ENCODE peak calls at places on chromosomes 11 and 22, in seven cellular contexts. One of them, this sample, is unnamed.
A peak's percentile ranks its signal among the peaks of the same experiment; 100 is the strongest.

GRCh38 chr11:110524227-110524626 is 94.5 kb downstream of the FDX1 start:
- DNase-seq in esophagus muscularis mucosa: peak; percentile 74
- DNase-seq in colonic mucosa: no peak
- DNase-seq in PC-9: peak; percentile 25
- DNase-seq in GM12878: no peak
- DNase-seq in CD4-positive, alpha-beta memory T cell: no peak
- DNase-seq in mammary epithelial cell: peak; percentile 65
- DNase-seq in this sample: no peak

GRCh38 chr11:116581349-116581748 is 191.4 kb downstream of the BUD13 start:
- DNase-seq in CD4-positive, alpha-beta memory T cell: no peak
- DNase-seq in mammary epithelial cell: no peak
- DNase-seq in esophagus muscularis mucosa: no peak
- DNase-seq in PC-9: no peak
- DNase-seq in colonic mucosa: no peak
- DNase-seq in GM12878: no peak
- DNase-seq in this sample: no peak

GRCh38 chr11:10902301-10902700 is 44.4 kb upstream of the ZBED5 start:
- DNase-seq in PC-9: peak; percentile 50
- DNase-seq in CD4-positive, alpha-beta memory T cell: no peak
- DNase-seq in colonic mucosa: no peak
- DNase-seq in esophagus muscularis mucosa: no peak
- DNase-seq in GM12878: no peak
- DNase-seq in mammary epithelial cell: no peak
- DNase-seq in this sample: no peak

GRCh38 chr11:111049131-111049530 is 196.4 kb upstream of the POU2AF2 start:
- DNase-seq in colonic mucosa: no peak
- DNase-seq in mammary epithelial cell: no peak
- DNase-seq in GM12878: no peak
- DNase-seq in PC-9: no peak
- DNase-seq in esophagus muscularis mucosa: no peak
- DNase-seq in CD4-positive, alpha-beta memory T cell: no peak
- DNase-seq in this sample: no peak

GRCh38 chr11:8698917-8699441 is 16.4 kb downstream of the RPL27A start:
- DNase-seq in mammary epithelial cell: no peak
- DNase-seq in CD4-positive, alpha-beta memory T cell: no peak
- DNase-seq in PC-9: no peak
- DNase-seq in colonic mucosa: no peak
- DNase-seq in GM12878: no peak
- DNase-seq in esophagus muscularis mucosa: no peak
- DNase-seq in this sample: no peak

GRCh38 chr11:70078095-70078795 is at the start of gene ANO1:
- DNase-seq in CD4-positive, alpha-beta memory T cell: no peak
- DNase-seq in GM12878: no peak
- DNase-seq in esophagus muscularis mucosa: no peak
- DNase-seq in PC-9: no peak
- DNase-seq in mammary epithelial cell: no peak
- DNase-seq in colonic mucosa: no peak
- DNase-seq in this sample: no peak

GRCh38 chr11:119254239-119254638 is 48.1 kb downstream of the CBL start:
- DNase-seq in GM12878: no peak
- DNase-seq in esophagus muscularis mucosa: no peak
- DNase-seq in CD4-positive, alpha-beta memory T cell: no peak
- DNase-seq in PC-9: no peak
- DNase-seq in colonic mucosa: no peak
- DNase-seq in mammary epithelial cell: no peak
- DNase-seq in this sample: no peak

GRCh38 chr11:47083913-47084312 is 92.8 kb downstream of the ARFGAP2 start:
- DNase-seq in esophagus muscularis mucosa: no peak
- DNase-seq in PC-9: peak; percentile 41
- DNase-seq in colonic mucosa: no peak
- DNase-seq in GM12878: peak; percentile 13
- DNase-seq in CD4-positive, alpha-beta memory T cell: no peak
- DNase-seq in mammary epithelial cell: peak; percentile 66
- DNase-seq in this sample: no peak

GRCh38 chr22:49657275-49657973 is 170.2 kb downstream of the BRD1 start:
- DNase-seq in colonic mucosa: peak; percentile 57
- DNase-seq in mammary epithelial cell: no peak
- DNase-seq in GM12878: peak; percentile 67
- DNase-seq in PC-9: peak; percentile 56
- DNase-seq in esophagus muscularis mucosa: no peak
- DNase-seq in CD4-positive, alpha-beta memory T cell: peak; percentile 82
- DNase-seq in this sample: peak; percentile 78

GRCh38 chr11:10302744-10303557 is 1.9 kb upstream of the ADM start:
- DNase-seq in colonic mucosa: peak; percentile 98
- DNase-seq in mammary epithelial cell: peak; percentile 67
- DNase-seq in GM12878: no peak
- DNase-seq in CD4-positive, alpha-beta memory T cell: peak; percentile 87
- DNase-seq in PC-9: peak; percentile 51
- DNase-seq in esophagus muscularis mucosa: peak; percentile 95
- DNase-seq in this sample: no peak

GRCh38 chr22:24066872-24067271 is 55.8 kb downstream of the CABIN1 start:
- DNase-seq in esophagus muscularis mucosa: no peak
- DNase-seq in GM12878: no peak
- DNase-seq in colonic mucosa: peak; percentile 47
- DNase-seq in CD4-positive, alpha-beta memory T cell: no peak
- DNase-seq in mammary epithelial cell: no peak
- DNase-seq in PC-9: no peak
- DNase-seq in this sample: no peak

GRCh38 chr22:29328055-29328454 is 12.6 kb upstream of the RASL10A start:
- DNase-seq in GM12878: no peak
- DNase-seq in esophagus muscularis mucosa: no peak
- DNase-seq in CD4-positive, alpha-beta memory T cell: no peak
- DNase-seq in colonic mucosa: no peak
- DNase-seq in mammary epithelial cell: no peak
- DNase-seq in PC-9: no peak
- DNase-seq in this sample: peak; percentile 9

GRCh38 chr11:77729063-77729462 is 91.5 kb downstream of the RSF1 start:
- DNase-seq in esophagus muscularis mucosa: no peak
- DNase-seq in PC-9: no peak
- DNase-seq in CD4-positive, alpha-beta memory T cell: no peak
- DNase-seq in GM12878: no peak
- DNase-seq in mammary epithelial cell: no peak
- DNase-seq in colonic mucosa: no peak
- DNase-seq in this sample: no peak

GRCh38 chr22:44438056-44438455 is 60.0 kb downstream of the RTL6 start:
- DNase-seq in colonic mucosa: no peak
- DNase-seq in PC-9: no peak
- DNase-seq in esophagus muscularis mucosa: no peak
- DNase-seq in CD4-positive, alpha-beta memory T cell: no peak
- DNase-seq in GM12878: no peak
- DNase-seq in mammary epithelial cell: no peak
- DNase-seq in this sample: no peak

GRCh38 chr11:17760102-17761029 is 25.8 kb downstream of the KCNC1 start:
- DNase-seq in esophagus muscularis mucosa: no peak
- DNase-seq in colonic mucosa: peak; percentile 66
- DNase-seq in mammary epithelial cell: peak; percentile 26
- DNase-seq in PC-9: peak; percentile 41
- DNase-seq in GM12878: peak; percentile 12
- DNase-seq in CD4-positive, alpha-beta memory T cell: no peak
- DNase-seq in this sample: no peak

GRCh38 chr11:5522308-5522707 is 5.8 kb upstream of the UBQLNL start:
- DNase-seq in GM12878: no peak
- DNase-seq in CD4-positive, alpha-beta memory T cell: no peak
- DNase-seq in PC-9: no peak
- DNase-seq in esophagus muscularis mucosa: no peak
- DNase-seq in colonic mucosa: no peak
- DNase-seq in mammary epithelial cell: no peak
- DNase-seq in this sample: no peak

GRCh38 chr11:6629573-6629891 is 10.3 kb upstream of the TPP1 start:
- DNase-seq in mammary epithelial cell: no peak
- DNase-seq in colonic mucosa: no peak
- DNase-seq in esophagus muscularis mucosa: no peak
- DNase-seq in PC-9: no peak
- DNase-seq in GM12878: no peak
- DNase-seq in CD4-positive, alpha-beta memory T cell: no peak
- DNase-seq in this sample: no peak

GRCh38 chr11:8030526-8031247 is 43.5 kb downstream of the EIF3F start:
- DNase-seq in GM12878: no peak
- DNase-seq in mammary epithelial cell: no peak
- DNase-seq in CD4-positive, alpha-beta memory T cell: no peak
- DNase-seq in PC-9: no peak
- DNase-seq in colonic mucosa: no peak
- DNase-seq in esophagus muscularis mucosa: peak; percentile 68
- DNase-seq in this sample: no peak

GRCh38 chr11:72625746-72626636 is 48.2 kb downstream of the PDE2A start:
- DNase-seq in PC-9: no peak
- DNase-seq in colonic mucosa: peak; percentile 43
- DNase-seq in esophagus muscularis mucosa: no peak
- DNase-seq in CD4-positive, alpha-beta memory T cell: no peak
- DNase-seq in mammary epithelial cell: no peak
- DNase-seq in GM12878: no peak
- DNase-seq in this sample: no peak

GRCh38 chr22:20088263-20088648 is 8.2 kb downstream of the DGCR8 start:
- DNase-seq in colonic mucosa: no peak
- DNase-seq in mammary epithelial cell: no peak
- DNase-seq in PC-9: no peak
- DNase-seq in esophagus muscularis mucosa: no peak
- DNase-seq in CD4-positive, alpha-beta memory T cell: no peak
- DNase-seq in GM12878: no peak
- DNase-seq in this sample: no peak

DNA sequence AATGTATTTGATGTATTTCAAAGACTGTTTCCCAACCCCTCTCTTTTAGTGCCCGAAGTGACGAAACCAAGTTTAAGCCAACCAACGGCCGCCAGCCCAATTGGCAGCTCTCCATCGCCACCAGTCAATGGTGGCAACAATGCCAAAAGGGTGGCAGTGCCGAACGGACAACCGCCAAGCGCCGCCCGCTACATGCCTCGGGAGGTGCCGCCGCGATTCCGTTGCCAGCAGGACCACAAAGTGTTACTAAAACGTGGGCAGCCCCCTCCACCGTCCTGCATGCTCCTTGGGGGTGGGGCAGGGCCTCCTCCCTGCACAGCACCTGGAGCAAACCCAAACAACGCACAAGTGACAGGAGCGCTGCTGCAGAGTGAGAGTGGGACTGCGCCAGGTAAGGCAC is 84.1 kb downstream of the TNRC6B start:
- DNase-seq in GM12878: no peak
- DNase-seq in PC-9: no peak
- DNase-seq in colonic mucosa: no peak
- DNase-seq in esophagus muscularis mucosa: no peak
- DNase-seq in mammary epithelial cell: no peak
- DNase-seq in CD4-positive, alpha-beta memory T cell: no peak
- DNase-seq in this sample: no peak
- H3K4me1 ChIP-seq in GM12878: no peaks in the 10 kb centered on the region
- H3K4me1 ChIP-seq in PC-9: peaks cover 35% of the 10 kb centered on the region
- H3K4me1 ChIP-seq in colonic mucosa: peaks cover 9% of the 10 kb centered on the region
- H3K4me1 ChIP-seq in esophagus muscularis mucosa: peaks cover 41% of the 10 kb centered on the region
- H3K4me1 ChIP-seq in mammary epithelial cell: peaks cover 29% of the 10 kb centered on the region
- H3K4me1 ChIP-seq in CD4-positive, alpha-beta memory T cell: peaks cover 89% of the 10 kb centered on the region
- H3K4me1 ChIP-seq in this sample: peaks cover 34% of the 10 kb centered on the region

DNA sequence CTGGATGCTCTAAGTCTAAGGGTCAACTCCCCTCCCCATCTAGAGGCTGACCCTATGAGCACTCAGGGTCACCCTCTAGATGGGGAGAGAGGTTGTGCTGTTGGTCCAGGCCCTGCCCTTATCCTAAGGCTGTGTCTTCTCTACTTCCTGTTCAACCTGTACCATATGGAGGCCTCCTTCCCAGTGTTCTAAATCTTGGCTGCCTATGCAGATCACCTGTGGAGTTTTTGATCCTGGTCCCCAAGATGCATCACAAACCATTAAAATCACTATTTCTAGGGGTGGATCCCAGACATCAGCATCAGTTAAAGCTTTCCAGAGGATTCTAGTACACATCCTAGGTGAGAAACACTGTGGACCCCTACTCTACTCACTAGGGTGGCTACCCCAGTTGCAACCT is 26.2 kb downstream of the LARGE1 start:
- DNase-seq in PC-9: no peak
- DNase-seq in esophagus muscularis mucosa: no peak
- DNase-seq in colonic mucosa: no peak
- DNase-seq in CD4-positive, alpha-beta memory T cell: no peak
- DNase-seq in mammary epithelial cell: no peak
- DNase-seq in GM12878: no peak
- DNase-seq in this sample: no peak
- H3K4me1 ChIP-seq in PC-9: no peaks in the 10 kb centered on the region
- H3K4me1 ChIP-seq in esophagus muscularis mucosa: peaks cover 20% of the 10 kb centered on the region
- H3K4me1 ChIP-seq in colonic mucosa: no peaks in the 10 kb centered on the region
- H3K4me1 ChIP-seq in CD4-positive, alpha-beta memory T cell: no peaks in the 10 kb centered on the region
- H3K4me1 ChIP-seq in mammary epithelial cell: no peaks in the 10 kb centered on the region
- H3K4me1 ChIP-seq in GM12878: peaks cover 63% of the 10 kb centered on the region
- H3K4me1 ChIP-seq in this sample: no peaks in the 10 kb centered on the region

DNA sequence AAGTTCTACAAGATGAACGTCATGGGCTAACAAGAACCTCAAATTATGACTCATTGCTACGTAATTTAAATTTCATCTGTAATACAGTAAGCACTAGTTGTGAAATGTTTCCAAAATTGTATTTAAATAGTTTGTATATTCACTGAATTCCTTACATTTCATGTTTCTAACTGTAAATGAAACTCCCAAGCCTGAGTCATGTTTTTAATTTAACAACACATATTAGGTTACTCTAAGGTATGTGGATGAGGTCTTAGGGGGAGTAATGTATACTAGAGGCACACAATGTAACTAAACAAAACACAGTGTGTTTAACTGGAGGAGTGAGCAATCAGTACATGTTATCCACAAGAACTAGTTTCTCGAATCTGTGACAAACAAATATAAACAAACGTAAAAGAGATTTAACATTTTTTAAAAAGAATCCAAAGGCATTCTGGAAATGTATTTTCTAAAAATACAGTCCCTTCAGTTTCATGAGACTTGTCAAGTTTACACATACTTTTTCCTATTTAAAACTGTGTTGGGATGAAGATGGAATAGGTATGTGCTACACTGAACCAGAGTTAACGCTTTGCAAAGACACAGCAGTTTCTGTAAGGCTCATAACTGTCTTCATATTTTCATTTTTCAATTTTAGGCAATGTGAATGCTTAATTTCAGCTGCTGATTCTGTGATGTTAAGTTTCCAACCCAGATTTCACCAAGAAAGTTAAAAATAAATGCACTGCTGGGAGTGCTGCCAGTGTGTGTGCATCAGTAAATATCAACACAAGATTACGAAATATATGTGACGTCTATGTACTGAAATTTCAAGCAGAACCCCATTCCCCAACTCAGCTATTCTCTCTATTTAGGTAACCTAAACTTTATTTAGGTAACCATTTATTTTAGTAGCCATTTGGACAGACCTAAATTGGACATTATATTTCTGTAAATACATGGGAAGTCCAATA is 52.6 kb downstream of the PITPNB start:
- DNase-seq in CD4-positive, alpha-beta memory T cell: no peak
- DNase-seq in PC-9: peak; percentile 91
- DNase-seq in GM12878: no peak
- DNase-seq in colonic mucosa: no peak
- DNase-seq in esophagus muscularis mucosa: no peak
- DNase-seq in mammary epithelial cell: peak; percentile 76
- DNase-seq in this sample: no peak
- H3K4me1 ChIP-seq in CD4-positive, alpha-beta memory T cell: no peaks in the 10 kb centered on the region
- H3K4me1 ChIP-seq in PC-9: peaks cover 26% of the 10 kb centered on the region
- H3K4me1 ChIP-seq in GM12878: peaks cover 10% of the 10 kb centered on the region
- H3K4me1 ChIP-seq in colonic mucosa: peaks cover 5% of the 10 kb centered on the region
- H3K4me1 ChIP-seq in esophagus muscularis mucosa: peaks cover 83% of the 10 kb centered on the region
- H3K4me1 ChIP-seq in mammary epithelial cell: peaks cover 12% of the 10 kb centered on the region
- H3K4me1 ChIP-seq in this sample: no peaks in the 10 kb centered on the region

GRCh38 chr22:41308544-41308947 is 7.2 kb downstream of the ZC3H7B start:
- DNase-seq in PC-9: no peak
- DNase-seq in CD4-positive, alpha-beta memory T cell: no peak
- DNase-seq in mammary epithelial cell: no peak
- DNase-seq in GM12878: no peak
- DNase-seq in esophagus muscularis mucosa: no peak
- DNase-seq in colonic mucosa: no peak
- DNase-seq in this sample: no peak
- H3K4me1 ChIP-seq in PC-9: peaks cover 23% of the 10 kb centered on the region
- H3K4me1 ChIP-seq in CD4-positive, alpha-beta memory T cell: peaks cover 11% of the 10 kb centered on the region
- H3K4me1 ChIP-seq in mammary epithelial cell: peaks cover 19% of the 10 kb centered on the region
- H3K4me1 ChIP-seq in GM12878: no peaks in the 10 kb centered on the region
- H3K4me1 ChIP-seq in esophagus muscularis mucosa: peaks cover 48% of the 10 kb centered on the region
- H3K4me1 ChIP-seq in colonic mucosa: no peaks in the 10 kb centered on the region
- H3K4me1 ChIP-seq in this sample: no peaks in the 10 kb centered on the region

GRCh38 chr11:108221981-108222685 is at the start of gene NPAT:
- DNase-seq in PC-9: no peak
- DNase-seq in colonic mucosa: peak; percentile 24
- DNase-seq in mammary epithelial cell: no peak
- DNase-seq in CD4-positive, alpha-beta memory T cell: peak; percentile 78
- DNase-seq in GM12878: no peak
- DNase-seq in esophagus muscularis mucosa: no peak
- DNase-seq in this sample: no peak
- H3K4me1 ChIP-seq in PC-9: peaks cover 36% of the 10 kb centered on the region
- H3K4me1 ChIP-seq in colonic mucosa: no peaks in the 10 kb centered on the region
- H3K4me1 ChIP-seq in mammary epithelial cell: peaks cover 29% of the 10 kb centered on the region
- H3K4me1 ChIP-seq in CD4-positive, alpha-beta memory T cell: peaks cover 58% of the 10 kb centered on the region
- H3K4me1 ChIP-seq in GM12878: peaks cover 16% of the 10 kb centered on the region
- H3K4me1 ChIP-seq in esophagus muscularis mucosa: peaks cover 41% of the 10 kb centered on the region
- H3K4me1 ChIP-seq in this sample: peaks cover 43% of the 10 kb centered on the region